ENCODE peak calls at places on chromosomes 16 and 17, in four cellular contexts. I is tibial nerve, O is fibroblast of the aortic adventitia, J is brain microvascular endothelial cell. P is an unnamed sample.

GRCh38 chr17:57988301-57989010 is 402 bp upstream of the VEZF1 start:
- DNase-seq in I (peak; percentile 32), O (peak; percentile 59), J (peak; percentile 28), P (peak; percentile 60)

GRCh38 chr17:59221159-59221847 is 992 bp downstream of the GDPD1 start:
- DNase-seq in I (no peak), O (no peak), J (no peak), P (peak; percentile 52)

GRCh38 chr16:13153696-13154095 is 252.3 kb downstream of the SHISA9 start:
- DNase-seq in I (no peak), O (no peak), J (no peak), P (no peak)

GRCh38 chr17:29140631-29141483 is 39.3 kb downstream of the MYO18A start:
- DNase-seq in I (no peak), O (peak; percentile 53), J (no peak), P (no peak)

GRCh38 chr17:20281860-20282259 is 185.5 kb downstream of the LGALS9B start:
- DNase-seq in I (peak; percentile 10), O (no peak), J (no peak), P (peak; percentile 16)

GRCh38 chr17:28147026-28147425 is 104.5 kb downstream of the NLK start:
- DNase-seq in I (no peak), O (no peak), J (no peak), P (no peak)

GRCh38 chr16:69112285-69113129 is 7.1 kb downstream of the HAS3 start:
- DNase-seq in I (peak; percentile 32), O (peak; percentile 35), J (peak; percentile 43), P (no peak)

GRCh38 chr16:50644730-50645129 is 36.4 kb downstream of the SNX20 start:
- DNase-seq in I (peak; percentile 31), O (peak; percentile 55), J (peak; percentile 6), P (no peak)

GRCh38 chr17:29076087-29076486 is 33.1 kb downstream of the PIPOX start:
- DNase-seq in I (no peak), O (no peak), J (no peak), P (no peak)

GRCh38 chr17:35816723-35817122 is 7.4 kb downstream of the TAF15 start:
- DNase-seq in I (no peak), O (no peak), J (no peak), P (no peak)

GRCh38 chr16:10551881-10552280 is 28.5 kb downstream of the EMP2 start:
- DNase-seq in I (no peak), O (no peak), J (no peak), P (no peak)

GRCh38 chr16:72560617-72561016 is 388.7 kb upstream of the PMFBP1 start:
- DNase-seq in I (no peak), O (peak; percentile 56), J (no peak), P (no peak)

GRCh38 chr16:72836181-72836580 is 211.7 kb downstream of the ZFHX3 start:
- DNase-seq in I (no peak), O (no peak), J (no peak), P (no peak)

GRCh38 chr17:9195961-9196668 is 174.8 kb downstream of the NTN1 start:
- DNase-seq in I (no peak), O (no peak), J (no peak), P (no peak)

GRCh38 chr16:82042144-82042543 is 7.1 kb downstream of the HSD17B2 start:
- DNase-seq in I (no peak), O (no peak), J (no peak), P (no peak)

GRCh38 chr16:9682320-9682719 is 499.9 kb downstream of the GRIN2A start:
- DNase-seq in I (no peak), O (no peak), J (no peak), P (no peak)

GRCh38 chr16:48126801-48127644 is 28.8 kb downstream of the ABCC12 start:
- DNase-seq in I (no peak), O (peak; percentile 98), J (peak; percentile 95), P (no peak)

GRCh38 chr17:4004517-4005295 is 40.5 kb upstream of the ATP2A3 start:
- DNase-seq in I (no peak), O (peak; percentile 21), J (no peak), P (peak; percentile 50)

DNA sequence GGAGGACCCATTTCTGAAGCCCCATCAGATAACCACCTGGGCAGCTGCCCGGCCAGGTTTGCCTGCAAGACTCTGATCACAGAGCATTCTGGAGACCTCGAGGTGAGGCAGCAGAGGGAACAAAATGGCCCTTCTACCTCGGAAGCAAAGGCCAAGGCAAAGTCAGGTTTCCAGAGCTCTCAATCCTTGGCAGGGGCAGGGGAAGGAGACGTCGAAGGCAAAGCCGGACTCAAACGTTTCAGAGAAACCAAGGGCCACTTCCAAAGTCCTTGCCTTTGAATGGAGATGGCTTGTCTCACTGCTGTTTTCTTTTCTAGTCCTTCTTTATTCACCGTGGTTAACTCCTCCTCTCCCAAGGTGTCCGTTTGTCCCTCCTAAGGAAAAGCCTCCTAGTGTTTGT is 355.3 kb downstream of the SOX9 start:
- DNase-seq in I (no peak), O (no peak), J (no peak), P (no peak)
- H3K4me3 ChIP-seq in I (no peak overlapping the region), O (no peak overlapping the region), J (no peak overlapping the region), P (no peak overlapping the region)

DNA sequence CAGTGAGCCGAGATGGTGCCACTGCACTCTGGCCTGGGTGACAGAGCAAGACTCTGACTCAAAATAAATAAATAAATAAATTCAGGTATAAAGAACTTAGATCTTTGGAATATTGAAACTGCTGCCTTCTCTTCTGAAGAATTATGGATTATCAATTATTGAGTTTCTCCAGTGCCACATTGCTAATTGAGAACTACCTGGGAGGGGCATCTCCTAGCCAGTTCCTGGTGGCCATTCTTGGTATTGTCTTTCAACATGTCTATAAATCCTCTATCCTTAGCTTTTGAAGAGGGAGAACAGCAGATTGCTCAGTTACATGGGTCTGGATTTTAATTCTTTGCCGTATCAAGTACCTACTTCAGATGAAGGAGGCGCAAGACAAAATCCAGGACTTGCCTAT is 29.2 kb downstream of the CALCOCO2 start:
- DNase-seq in I (no peak), O (no peak), J (no peak), P (no peak)
- TF ChIP-seq CTCF in I (no peak), O (peak; percentile 32), J (peak; percentile 41), P (no peak)

DNA sequence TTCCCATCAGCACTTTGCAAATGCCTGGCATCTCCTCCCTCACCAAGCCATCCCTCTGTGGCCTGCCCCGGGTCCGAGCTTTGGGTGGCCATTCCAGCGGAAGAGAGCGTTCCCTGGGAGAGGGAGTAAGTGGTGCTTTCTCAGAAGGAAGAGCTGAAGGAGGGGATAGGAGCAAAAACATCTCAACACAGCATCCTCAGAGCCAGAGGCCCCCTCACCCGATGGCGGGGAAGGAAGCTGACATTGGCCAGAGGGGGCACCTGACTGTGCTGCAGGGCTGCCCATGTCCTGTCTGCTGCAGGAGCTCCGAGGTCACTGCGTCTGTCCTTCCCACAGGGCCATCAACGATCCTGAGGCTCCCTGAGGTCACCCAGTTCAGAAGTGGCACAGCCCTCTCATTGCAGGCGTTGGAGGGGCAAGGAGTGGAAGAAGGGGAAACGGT is 427 bp upstream of the TLCD3B start:
- DNase-seq in I (no peak), O (no peak), J (no peak), P (no peak)
- H3K4me3 ChIP-seq in I (no peak overlapping the region), O (no peak overlapping the region), J (no peak overlapping the region), P (peak overlapping the region; percentile 60)

GRCh38 chr17:41340496-41340895 is 10.1 kb downstream of the KRT33A start:
- DNase-seq in I (no peak), O (no peak), J (no peak), P (no peak)
- TF ChIP-seq CTCF in I (no peak), O (no peak), J (no peak), P (no peak)

DNA sequence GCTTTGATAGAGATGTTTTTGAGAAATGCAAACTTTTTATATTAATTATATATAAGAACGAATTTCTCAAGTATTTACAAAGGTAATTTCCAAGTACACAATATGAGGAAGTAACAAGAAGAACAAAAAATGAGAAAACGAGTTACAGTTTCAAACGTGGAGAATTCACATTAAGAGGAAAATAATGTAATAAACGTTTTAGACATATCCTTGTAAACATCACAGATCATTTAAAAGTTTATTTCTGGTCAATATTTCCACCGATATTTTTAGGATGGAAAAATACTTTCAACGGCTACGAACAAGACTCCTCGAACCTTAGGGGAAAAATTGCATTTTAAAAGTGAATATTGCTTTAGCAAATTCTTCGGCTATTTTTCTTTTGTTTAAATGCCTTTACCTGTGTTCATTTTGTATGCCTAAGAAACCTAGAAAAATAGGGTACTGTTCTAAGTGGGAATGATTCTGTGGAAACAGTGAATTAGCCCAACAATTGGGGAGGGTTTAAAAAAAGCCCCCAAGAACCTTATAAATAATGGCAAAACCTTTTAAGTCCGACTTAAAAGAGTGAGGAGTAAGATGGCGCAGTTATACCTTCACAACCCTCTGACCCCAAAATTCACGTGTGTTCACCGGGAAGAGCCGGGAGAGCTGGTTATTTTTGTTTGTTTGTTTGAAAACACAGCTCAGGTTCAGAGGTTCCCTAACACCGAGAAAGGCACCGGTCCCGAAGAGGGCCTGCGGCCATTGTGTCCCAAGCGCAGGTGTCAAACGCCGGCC is 3.3 kb downstream of the HNF1B start:
- DNase-seq in I (no peak), O (peak; percentile 20), J (no peak), P (no peak)
- H3K4me3 ChIP-seq in I (no peak overlapping the region), O (no peak overlapping the region), J (no peak overlapping the region), P (peak overlapping the region; percentile 32)

GRCh38 chr16:77660311-77660710 is 62.0 kb upstream of the NUDT7 start:
- DNase-seq in I (no peak), O (peak; percentile 76), J (peak; percentile 40), P (no peak)
- TF ChIP-seq CTCF in I (peak; percentile 62), O (peak; percentile 82), J (peak; percentile 81), P (peak; percentile 70)

DNA sequence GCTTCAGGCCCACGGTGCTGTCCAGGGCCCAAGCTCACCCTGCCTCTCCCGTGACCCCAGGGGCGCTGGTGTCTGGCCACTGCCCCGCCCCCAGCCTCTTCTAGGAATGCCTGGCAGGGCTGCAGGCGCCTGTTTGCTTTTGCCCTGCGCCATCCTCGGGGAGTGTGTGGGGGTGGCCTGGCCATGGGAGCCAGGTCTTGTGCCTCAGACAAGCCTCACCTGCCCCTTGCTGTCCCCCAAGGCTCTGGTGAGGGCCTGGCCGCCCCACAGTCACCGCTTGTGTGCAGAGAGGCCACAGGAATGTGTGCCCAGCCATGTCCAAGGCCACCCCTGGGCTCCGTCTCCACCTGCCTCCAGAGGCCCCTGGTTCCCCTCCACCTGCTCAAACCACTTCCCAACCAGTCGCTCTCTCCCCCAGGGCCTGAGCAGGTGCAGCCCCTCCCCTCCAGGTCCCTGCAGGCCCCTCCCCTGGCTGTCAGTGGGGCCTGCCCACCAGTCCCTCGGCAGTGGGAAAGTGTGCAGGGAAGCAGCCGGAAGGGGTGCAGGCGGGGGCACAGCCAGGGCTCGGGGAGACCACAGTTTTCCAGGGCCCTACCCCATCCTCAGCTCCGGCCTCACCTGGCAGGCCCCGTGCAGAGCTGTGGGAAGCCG is 841 bp upstream of the IGFALS start:
- DNase-seq in I (no peak), O (no peak), J (no peak), P (no peak)
- H3K4me3 ChIP-seq in I (no peak overlapping the region), O (no peak overlapping the region), J (no peak overlapping the region), P (no peak overlapping the region)

DNA sequence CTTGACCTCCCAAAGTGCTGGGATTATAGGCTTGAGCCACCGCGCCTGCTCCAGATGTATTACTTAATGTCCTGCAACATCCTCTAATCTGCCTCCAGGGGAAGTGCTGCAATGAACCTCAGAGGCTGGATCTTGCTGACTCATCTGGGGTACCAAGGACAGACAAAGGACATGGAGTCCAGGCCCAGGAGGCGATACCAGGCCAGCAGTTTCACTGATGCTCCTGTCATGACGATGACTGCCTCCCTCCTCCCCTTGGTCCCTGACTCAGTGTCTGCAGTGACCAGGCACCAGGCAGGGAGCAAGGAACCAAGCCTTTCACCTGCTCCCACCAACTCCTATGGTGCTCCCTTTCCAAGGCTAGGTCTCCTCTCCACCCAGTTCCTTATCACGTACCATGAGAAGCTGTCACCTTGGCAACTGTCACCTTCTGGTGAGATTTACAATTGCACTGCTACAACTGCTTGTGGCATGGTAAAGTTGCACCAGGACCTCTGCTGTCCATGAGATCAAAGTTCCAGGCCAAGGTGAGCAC is 21.6 kb upstream of the PHOSPHO1 start:
- DNase-seq in I (no peak), O (peak; percentile 18), J (peak; percentile 7), P (no peak)
- TF ChIP-seq CTCF in I (no peak), O (no peak), J (no peak), P (no peak)

GRCh38 chr17:33983824-33984574 is 271.1 kb upstream of the CCL2 start:
- DNase-seq in I (no peak), O (no peak), J (no peak), P (no peak)
- H3K4me3 ChIP-seq in I (no peak overlapping the region), O (no peak overlapping the region), J (no peak overlapping the region), P (no peak overlapping the region)